ENCODE peak calls at places on chromosomes 7 and 10, in six cellular contexts. N, O, H, W, R and K are unnamed samples.

GRCh38 chr7:100745184-100745583 is 11.8 kb downstream of the ZAN start:
- DNase-seq in H (peak), R (peak), O (peak), N (no peak), W (no peak), K (no peak)

GRCh38 chr10:352476-353235 is 217.4 kb downstream of the ZMYND11 start:
- DNase-seq in N (no peak), R (no peak), O (no peak), H (no peak), W (no peak), K (no peak)

GRCh38 chr10:30219977-30220751 is 128.9 kb downstream of the MTPAP start:
- DNase-seq in R (no peak), O (no peak), N (no peak), H (no peak), W (no peak), K (no peak)

GRCh38 chr7:156993021-156993924 is 17.2 kb downstream of the MNX1 start:
- DNase-seq in R (no peak), O (no peak), N (no peak), W (peak), H (no peak), K (no peak)

GRCh38 chr10:97234403-97234802 is 48.6 kb upstream of the SLIT1 start:
- DNase-seq in W (peak), N (no peak), R (no peak), O (peak), H (peak), K (peak)

GRCh38 chr7:158431941-158432347 is 155.7 kb downstream of the PTPRN2 start:
- DNase-seq in O (peak), R (no peak), N (no peak), W (peak), H (peak), K (no peak)

GRCh38 chr7:27581119-27581518 is 81.6 kb downstream of the HIBADH start:
- DNase-seq in H (no peak), N (no peak), O (no peak), R (no peak), W (no peak), K (no peak)

GRCh38 chr10:34994565-34995142 is 95.5 kb downstream of the CUL2 start:
- DNase-seq in O (peak), R (peak), W (peak), N (peak), H (peak), K (peak)

GRCh38 chr10:132329565-132330485 is 2.2 kb upstream of the LRRC27 start:
- DNase-seq in N (no peak), H (peak), O (peak), R (peak), W (peak), K (no peak)

GRCh38 chr10:31745612-31746376 is 182.8 kb downstream of the ARHGAP12 start:
- DNase-seq in O (no peak), R (peak), W (peak), N (peak), H (peak), K (no peak)

GRCh38 chr7:157370761-157371160 is 34.0 kb downstream of the DNAJB6 start:
- DNase-seq in W (no peak), R (no peak), O (no peak), N (no peak), H (no peak), K (no peak)

GRCh38 chr10:107914450-107915276 is 750.2 kb upstream of the SORCS1 start:
- DNase-seq in W (no peak), R (no peak), O (peak), N (no peak), H (no peak), K (no peak)